ENCODE peak calls at places on chromosomes 1 and 21, in eight cellular contexts. G is AG04449; B is H54; Q is cardiac muscle cell; U is fibroblast of the conjunctiva; T is C1 segment of cervical spinal cord; X is cerebellar cortex; P is stimulated activated CD4-positive, alpha-beta T cell treated with anti-CD3 and anti-CD28 coated beads, Interleukin-15, amount 100 ng/mL, for 1 hour. O is an unnamed sample.

GRCh38 chr21:15063081-15063820 is 1.5 kb downstream of the NRIP1 start:
- DNase-seq in G (no peak), B (no peak), Q (peak; percentile 37), U (no peak), T (peak; percentile 14), X (no peak), P (no peak), O (no peak)

GRCh38 chr1:3614755-3615742 is 3.7 kb upstream of the MEGF6 start:
- DNase-seq in G (no peak), B (no peak), Q (peak; percentile 56), U (no peak), T (no peak), X (no peak), P (no peak), O (no peak)

GRCh38 chr21:44405948-44406872 is 49.1 kb upstream of the LRRC3 start:
- DNase-seq in G (no peak), B (peak; percentile 69), Q (no peak), U (no peak), T (no peak), X (no peak), P (no peak), O (no peak)

GRCh38 chr1:33473900-33474299 is 1.5 kb downstream of the ZSCAN20 start:
- DNase-seq in G (no peak), B (no peak), Q (no peak), U (no peak), T (no peak), X (no peak), P (no peak), O (no peak)

GRCh38 chr1:43034778-43035177 is 76.1 kb upstream of the SLC2A1 start:
- DNase-seq in G (no peak), B (no peak), Q (no peak), U (no peak), T (no peak), X (no peak), P (no peak), O (no peak)

GRCh38 chr1:192914696-192915095 is 105.9 kb downstream of the RGS2 start:
- DNase-seq in G (no peak), B (no peak), Q (no peak), U (no peak), T (no peak), X (no peak), P (no peak), O (no peak)

GRCh38 chr1:35560256-35561225 is 2.9 kb downstream of the NCDN start:
- DNase-seq in G (no peak), B (no peak), Q (no peak), U (no peak), T (peak; percentile 39), X (peak; percentile 77), P (no peak), O (no peak)

GRCh38 chr1:193537266-193538003 is 351.0 kb upstream of the B3GALT2 start:
- DNase-seq in G (no peak), B (no peak), Q (no peak), U (no peak), T (no peak), X (no peak), P (peak; percentile 31), O (peak; percentile 26)

GRCh38 chr1:220189750-220190347 is 82.4 kb downstream of the RAB3GAP2 start:
- DNase-seq in G (no peak), B (no peak), Q (peak; percentile 18), U (peak; percentile 22), T (no peak), X (peak; percentile 52), P (no peak), O (no peak)

GRCh38 chr1:199403421-199404116 is 623.9 kb upstream of the NR5A2 start:
- DNase-seq in G (peak; percentile 81), B (no peak), Q (no peak), U (peak; percentile 72), T (no peak), X (peak; percentile 69), P (no peak), O (no peak)

GRCh38 chr1:210669951-210670350 is 341.2 kb downstream of the HHAT start:
- DNase-seq in G (no peak), B (no peak), Q (peak; percentile 34), U (no peak), T (no peak), X (no peak), P (no peak), O (no peak)

GRCh38 chr1:54407957-54408700 is 1.9 kb upstream of the SSBP3 start:
- DNase-seq in G (peak; percentile 65), B (peak; percentile 91), Q (no peak), U (peak; percentile 59), T (peak; percentile 80), X (peak; percentile 44), P (no peak), O (no peak)

GRCh38 chr1:20439282-20439681 is 46.7 kb downstream of the CAMK2N1 start:
- DNase-seq in G (no peak), B (no peak), Q (peak; percentile 56), U (no peak), T (no peak), X (no peak), P (no peak), O (no peak)

GRCh38 chr1:95703046-95703445 is 469.0 kb downstream of the RWDD3 start:
- DNase-seq in G (no peak), B (no peak), Q (no peak), U (no peak), T (no peak), X (no peak), P (no peak), O (no peak)

GRCh38 chr1:195867638-195868037 is 740.6 kb downstream of the KCNT2 start:
- DNase-seq in G (no peak), B (no peak), Q (no peak), U (no peak), T (no peak), X (no peak), P (no peak), O (no peak)